ENCODE peak calls at places on chromosomes 5 and 9, in four cellular contexts. A is PC-9, C is K562, I is heart right ventricle. E is an unnamed sample.
A peak's percentile ranks its signal among the peaks of the same experiment; 100 is the strongest.

GRCh38 chr5:13976867-13977479 is 32.5 kb upstream of the DNAH5 start:
- DNase-seq in A (peak; percentile 62), C (peak; percentile 27), I (no peak), E (no peak)

GRCh38 chr5:52989781-52990530 is 804 bp downstream of the ITGA2 start:
- DNase-seq in A (no peak), C (no peak), I (peak; percentile 33), E (no peak)

GRCh38 chr5:149358294-149358651 is 427 bp downstream of the PCYOX1L start:
- DNase-seq in A (no peak), C (no peak), I (peak; percentile 47), E (no peak)

GRCh38 chr9:124297553-124297905 is 39.8 kb downstream of the NEK6 start:
- DNase-seq in A (peak; percentile 92), C (no peak), I (peak; percentile 85), E (no peak)

GRCh38 chr5:36891266-36891665 is 14.7 kb downstream of the NIPBL start:
- DNase-seq in A (no peak), C (no peak), I (no peak), E (no peak)

GRCh38 chr5:135213034-135213386 is 179.0 kb upstream of the PITX1 start:
- DNase-seq in A (no peak), C (no peak), I (no peak), E (no peak)

GRCh38 chr9:89810434-89810833 is 205.6 kb downstream of the GADD45G start:
- DNase-seq in A (no peak), C (no peak), I (no peak), E (no peak)

GRCh38 chr5:171418982-171419662 is at the start of gene FGF18:
- DNase-seq in A (peak; percentile 62), C (peak; percentile 44), I (peak; percentile 54), E (no peak)

GRCh38 chr5:9818340-9818845 is 188.2 kb upstream of the TAS2R1 start:
- DNase-seq in A (no peak), C (no peak), I (no peak), E (no peak)

GRCh38 chr5:112316006-112316405 is 103.1 kb downstream of the EPB41L4A start:
- DNase-seq in A (peak; percentile 81), C (no peak), I (no peak), E (no peak)

GRCh38 chr9:107438211-107439030 is 51.1 kb downstream of the KLF4 start:
- DNase-seq in A (peak; percentile 90), C (no peak), I (no peak), E (no peak)

GRCh38 chr5:177511181-177511580 is 1.6 kb upstream of the DOK3 start:
- DNase-seq in A (no peak), C (no peak), I (no peak), E (no peak)

GRCh38 chr5:80487444-80487828 is 464 bp upstream of the FAM151B start:
- DNase-seq in A (no peak), C (no peak), I (no peak), E (no peak)

GRCh38 chr5:67494186-67494842 is 297.7 kb upstream of the CD180 start:
- DNase-seq in A (no peak), C (no peak), I (no peak), E (peak; percentile 49)

GRCh38 chr9:656918-657583 is 184.4 kb upstream of the DMRT1 start:
- DNase-seq in A (no peak), C (no peak), I (no peak), E (no peak)

GRCh38 chr9:121259935-121260334 is 8.0 kb upstream of the GSN start:
- DNase-seq in A (peak; percentile 23), C (no peak), I (no peak), E (no peak)

GRCh38 chr9:74524289-74524688 is 27.2 kb downstream of the RORB start:
- DNase-seq in A (no peak), C (no peak), I (no peak), E (no peak)

GRCh38 chr9:88998506-88998905 is 7.2 kb downstream of the S1PR3 start:
- DNase-seq in A (no peak), C (no peak), I (no peak), E (no peak)

GRCh38 chr9:72602629-72603028 is 81.2 kb downstream of the TMC1 start:
- DNase-seq in A (no peak), C (no peak), I (no peak), E (no peak)

GRCh38 chr5:167305591-167306213 is 985.7 kb upstream of the WWC1 start:
- DNase-seq in A (no peak), C (no peak), I (no peak), E (no peak)

GRCh38 chr5:109656829-109657228 is 32.9 kb upstream of the MAN2A1 start:
- DNase-seq in A (no peak), C (peak; percentile 36), I (peak; percentile 15), E (no peak)

GRCh38 chr9:126125177-126125576 is 201.5 kb upstream of the MVB12B start:
- DNase-seq in A (no peak), C (no peak), I (no peak), E (no peak)

GRCh38 chr5:123371575-123372179 is 51.5 kb downstream of the CEP120 start:
- DNase-seq in A (no peak), C (peak; percentile 31), I (peak; percentile 48), E (no peak)

GRCh38 chr5:32410630-32411029 is 33.9 kb downstream of the ZFR start:
- DNase-seq in A (no peak), C (no peak), I (no peak), E (no peak)

GRCh38 chr9:114718801-114719221 is 36.8 kb upstream of the TEX48 start:
- DNase-seq in A (peak; percentile 98), C (peak; percentile 22), I (no peak), E (no peak)

GRCh38 chr5:79200573-79201183 is 35.3 kb upstream of the JMY start:
- DNase-seq in A (no peak), C (peak; percentile 49), I (no peak), E (no peak)

GRCh38 chr9:32706004-32706749 is 70.7 kb upstream of the TAF1L start:
- DNase-seq in A (no peak), C (no peak), I (no peak), E (no peak)

GRCh38 chr5:32170303-32171170 is 3.6 kb downstream of the GOLPH3 start:
- DNase-seq in A (no peak), C (no peak), I (no peak), E (no peak)

GRCh38 chr5:109350537-109351270 is 59.1 kb downstream of the PJA2 start:
- DNase-seq in A (no peak), C (no peak), I (no peak), E (no peak)

GRCh38 chr5:170219615-170220014 is 13.2 kb upstream of the C5orf58 start:
- DNase-seq in A (peak; percentile 98), C (no peak), I (no peak), E (no peak)

GRCh38 chr9:68560131-68560844 is 19.6 kb upstream of the TMEM252 start:
- DNase-seq in A (no peak), C (peak; percentile 48), I (peak; percentile 39), E (no peak)

GRCh38 chr9:35538361-35539234 is 48.7 kb downstream of the RUSC2 start:
- DNase-seq in A (no peak), C (no peak), I (peak; percentile 76), E (no peak)

GRCh38 chr5:28281381-28281780 is 1243.0 kb upstream of the CDH9 start:
- DNase-seq in A (no peak), C (no peak), I (no peak), E (no peak)

GRCh38 chr5:159962214-159962613 is 45.9 kb downstream of the ADRA1B start:
- DNase-seq in A (no peak), C (no peak), I (no peak), E (no peak)

GRCh38 chr5:150129813-150130492 is 25.7 kb downstream of the PDGFRB start:
- DNase-seq in A (peak; percentile 50), C (peak; percentile 88), I (peak; percentile 76), E (no peak)

GRCh38 chr5:118434522-118434921 is 553.8 kb downstream of the DTWD2 start:
- DNase-seq in A (no peak), C (no peak), I (no peak), E (no peak)

GRCh38 chr5:137015540-137016116 is 483.5 kb downstream of the SPOCK1 start:
- DNase-seq in A (no peak), C (no peak), I (no peak), E (no peak)

GRCh38 chr5:137022043-137022442 is 477.1 kb downstream of the SPOCK1 start:
- DNase-seq in A (no peak), C (no peak), I (peak; percentile 22), E (no peak)

GRCh38 chr5:137014731-137015130 is 484.4 kb downstream of the SPOCK1 start:
- DNase-seq in A (no peak), C (no peak), I (no peak), E (no peak)

GRCh38 chr5:137019229-137019628 is 479.9 kb downstream of the SPOCK1 start:
- DNase-seq in A (no peak), C (no peak), I (no peak), E (no peak)

GRCh38 chr5:137016783-137017324 is 482.3 kb downstream of the SPOCK1 start:
- DNase-seq in A (no peak), C (no peak), I (no peak), E (no peak)
- TF ChIP-seq CTCF in A (no peak), C (no peak), I (no peak), E (peak; percentile 19)

DNA sequence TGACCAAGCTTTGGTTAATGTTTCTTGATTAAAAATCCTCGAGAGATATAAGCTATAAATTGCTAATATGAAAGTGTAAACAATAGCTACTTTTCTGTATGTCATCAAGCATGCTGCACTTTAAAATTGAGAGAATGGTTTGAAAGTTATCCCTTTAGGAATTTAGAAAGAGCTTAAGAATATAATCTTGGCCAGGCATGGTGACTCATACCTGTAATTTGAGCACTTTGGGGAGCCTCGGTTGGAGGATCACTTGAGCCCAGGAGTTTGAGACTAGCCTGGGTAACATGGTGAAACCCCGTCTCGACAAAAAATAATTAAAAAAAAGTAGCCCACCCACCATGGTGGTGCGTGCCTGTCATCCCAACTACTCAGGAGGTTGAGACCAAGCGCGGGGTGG is 12.2 kb upstream of the MROH2B start:
- DNase-seq in A (no peak), C (no peak), I (no peak), E (no peak)
- TF ChIP-seq CTCF in A (no peak), C (no peak), I (no peak), E (no peak)

GRCh38 chr9:1839984-1840383 is 175.2 kb upstream of the SMARCA2 start:
- DNase-seq in A (no peak), C (no peak), I (no peak), E (no peak)

GRCh38 chr9:1832960-1833359 is 182.2 kb upstream of the SMARCA2 start:
- DNase-seq in A (no peak), C (no peak), I (no peak), E (no peak)

GRCh38 chr9:1837453-1838084 is 177.6 kb upstream of the SMARCA2 start:
- DNase-seq in A (no peak), C (peak; percentile 18), I (no peak), E (no peak)
- TF ChIP-seq CTCF in A (no peak), C (peak; percentile 21), I (no peak), E (peak; percentile 53)

DNA sequence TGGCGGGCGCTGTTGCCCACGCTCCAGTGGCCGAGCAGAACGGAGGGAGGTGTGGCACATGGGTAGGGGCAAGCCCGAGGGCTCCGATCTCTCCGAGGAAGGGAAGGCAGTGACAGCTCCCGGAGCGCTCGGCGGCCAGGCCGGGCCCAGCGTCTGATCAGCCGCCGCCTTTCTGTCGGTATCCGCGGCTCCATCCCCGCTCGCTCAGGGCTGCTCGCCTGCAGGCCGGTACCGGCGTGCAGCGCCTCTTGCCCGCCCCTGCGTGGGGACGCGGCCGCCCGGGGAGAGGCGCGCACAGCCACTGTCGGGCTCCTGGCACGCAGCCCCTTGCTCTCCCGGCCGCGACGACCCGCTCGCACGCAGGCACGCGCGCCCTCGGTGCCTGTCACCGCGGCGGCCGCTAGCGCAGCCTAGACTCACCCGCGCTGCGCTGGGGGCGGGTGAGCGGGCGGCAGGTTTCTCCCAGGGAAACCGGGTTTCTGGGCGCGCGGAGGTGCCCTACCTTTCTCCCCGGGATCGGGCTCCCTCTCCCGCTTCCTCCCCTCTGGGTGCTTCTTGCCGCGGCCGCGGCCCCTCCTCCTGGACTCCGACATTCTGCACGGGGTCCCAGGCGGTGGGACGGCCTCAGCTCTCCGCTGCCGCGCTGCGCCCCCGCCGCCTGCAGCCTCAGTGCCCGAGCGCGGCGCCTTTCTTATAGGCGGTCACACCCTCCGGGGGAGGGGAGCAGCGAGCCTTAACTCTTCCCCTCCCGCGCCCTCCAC is 108.4 kb downstream of the PSD2 start:
- DNase-seq in A (no peak), C (no peak), I (peak; percentile 32), E (no peak)
- TF ChIP-seq CTCF in A (no peak), C (no peak), I (no peak), E (no peak)

E was measured in chondrocyte.